ENCODE peak calls at places on chromosomes 6 and 20, in five cellular contexts. One of them, this sample, is unnamed.
A peak's percentile ranks its signal among the peaks of the same experiment; 100 is the strongest.

GRCh38 chr6:51855310-51856082 is 231.9 kb downstream of the PKHD1 start:
- DNase-seq in neural crest cell: peak; percentile 40
- DNase-seq in LHCN-M2: peak; percentile 46
- DNase-seq in body of pancreas: peak; percentile 46
- DNase-seq in NCI-H1930: peak; percentile 47
- DNase-seq in this sample: peak; percentile 29

GRCh38 chr20:3164763-3165410 is 5.2 kb upstream of the FASTKD5 start:
- DNase-seq in neural crest cell: no peak
- DNase-seq in LHCN-M2: no peak
- DNase-seq in body of pancreas: no peak
- DNase-seq in NCI-H1930: no peak
- DNase-seq in this sample: no peak

GRCh38 chr6:13453771-13454251 is 33.6 kb downstream of the GFOD1 start:
- DNase-seq in neural crest cell: no peak
- DNase-seq in LHCN-M2: peak; percentile 58
- DNase-seq in body of pancreas: no peak
- DNase-seq in NCI-H1930: no peak
- DNase-seq in this sample: peak; percentile 68

GRCh38 chr6:162854734-162855191 is 127.0 kb downstream of the PACRG start:
- DNase-seq in neural crest cell: no peak
- DNase-seq in LHCN-M2: no peak
- DNase-seq in body of pancreas: no peak
- DNase-seq in NCI-H1930: no peak
- DNase-seq in this sample: no peak

GRCh38 chr6:37170273-37171140 is 555 bp downstream of the PIM1 start:
- DNase-seq in neural crest cell: peak; percentile 44
- DNase-seq in LHCN-M2: peak; percentile 31
- DNase-seq in body of pancreas: peak; percentile 64
- DNase-seq in NCI-H1930: no peak
- DNase-seq in this sample: peak; percentile 31

GRCh38 chr6:156914171-156914570 is 137.0 kb downstream of the ARID1B start:
- DNase-seq in neural crest cell: no peak
- DNase-seq in LHCN-M2: no peak
- DNase-seq in body of pancreas: no peak
- DNase-seq in NCI-H1930: no peak
- DNase-seq in this sample: no peak

GRCh38 chr6:31352497-31353368 is 4.2 kb downstream of the HLA-B start:
- DNase-seq in neural crest cell: no peak
- DNase-seq in LHCN-M2: no peak
- DNase-seq in body of pancreas: no peak
- DNase-seq in NCI-H1930: no peak
- DNase-seq in this sample: no peak

GRCh38 chr6:107348224-107348623 is 111.1 kb downstream of the PDSS2 start:
- DNase-seq in neural crest cell: no peak
- DNase-seq in LHCN-M2: no peak
- DNase-seq in body of pancreas: no peak
- DNase-seq in NCI-H1930: no peak
- DNase-seq in this sample: no peak

GRCh38 chr6:12363651-12364381 is 73.7 kb downstream of the EDN1 start:
- DNase-seq in neural crest cell: no peak
- DNase-seq in LHCN-M2: no peak
- DNase-seq in body of pancreas: peak; percentile 68
- DNase-seq in NCI-H1930: no peak
- DNase-seq in this sample: no peak

GRCh38 chr6:44569931-44570385 is 182.5 kb downstream of the CDC5L start:
- DNase-seq in neural crest cell: no peak
- DNase-seq in LHCN-M2: peak; percentile 48
- DNase-seq in body of pancreas: peak; percentile 57
- DNase-seq in NCI-H1930: no peak
- DNase-seq in this sample: peak; percentile 35

GRCh38 chr20:18983796-18984195 is 170.2 kb downstream of the SCP2D1 start:
- DNase-seq in neural crest cell: no peak
- DNase-seq in LHCN-M2: no peak
- DNase-seq in body of pancreas: peak; percentile 32
- DNase-seq in NCI-H1930: no peak
- DNase-seq in this sample: no peak

GRCh38 chr6:37960139-37960935 is 140.8 kb downstream of the ZFAND3 start:
- DNase-seq in neural crest cell: no peak
- DNase-seq in LHCN-M2: no peak
- DNase-seq in body of pancreas: no peak
- DNase-seq in NCI-H1930: no peak
- DNase-seq in this sample: no peak

GRCh38 chr6:132194529-132194928 is 206.7 kb downstream of the MOXD1 start:
- DNase-seq in neural crest cell: no peak
- DNase-seq in LHCN-M2: no peak
- DNase-seq in body of pancreas: no peak
- DNase-seq in NCI-H1930: no peak
- DNase-seq in this sample: no peak